ENCODE peak calls at places on chromosomes 3 and 15, in ten cellular contexts. O is dorsolateral prefrontal cortex; G is BE2C; D is WERI-Rb-1; H is coronary artery; Q is choroid plexus epithelial cell; A is astrocyte of the spinal cord; B is endodermal cell; S is neural progenitor cell; X is CD4-positive, alpha-beta T cell. M is an unnamed sample.

GRCh38 chr15:93037341-93038063 is 51.5 kb downstream of the RGMA start:
- DNase-seq in S (peak; percentile 46), B (peak; percentile 65), G (peak; percentile 54), O (no peak), H (peak; percentile 78), Q (peak; percentile 65), A (peak; percentile 53), X (no peak), D (peak; percentile 62), M (no peak)

GRCh38 chr3:38834110-38834509 is 18.1 kb upstream of the SCN10A start:
- DNase-seq in G (peak; percentile 35), O (no peak), X (no peak), A (peak; percentile 92), B (peak; percentile 92), D (no peak), S (peak; percentile 58), H (no peak), Q (peak; percentile 93), M (peak; percentile 40)

GRCh38 chr15:40990080-40990479 is 36.8 kb downstream of the CHAC1 start:
- DNase-seq in O (no peak), A (no peak), G (no peak), B (no peak), D (no peak), H (no peak), S (no peak), Q (no peak), X (no peak), M (no peak)

GRCh38 chr3:131474115-131474514 is 28.7 kb downstream of the MRPL3 start:
- DNase-seq in A (no peak), Q (no peak), O (no peak), S (no peak), H (no peak), X (no peak), G (no peak), D (no peak), B (no peak), M (no peak)

GRCh38 chr3:30469125-30469524 is 137.3 kb upstream of the TGFBR2 start:
- DNase-seq in D (no peak), G (no peak), A (no peak), H (no peak), B (no peak), X (no peak), O (no peak), S (no peak), Q (no peak), M (no peak)

GRCh38 chr3:51311055-51311454 is 74.0 kb upstream of the MANF start:
- DNase-seq in O (no peak), D (peak; percentile 12), S (peak; percentile 34), G (no peak), Q (peak; percentile 61), B (no peak), A (peak; percentile 45), X (no peak), H (no peak), M (no peak)

GRCh38 chr15:77607111-77607893 is 25.4 kb downstream of the LINGO1 start:
- DNase-seq in O (no peak), X (no peak), Q (peak; percentile 40), H (peak; percentile 85), A (no peak), S (peak; percentile 80), B (peak; percentile 72), D (peak; percentile 96), G (peak; percentile 93), M (no peak)

GRCh38 chr3:66527253-66527652 is 26.4 kb upstream of the LRIG1 start:
- DNase-seq in B (no peak), Q (no peak), G (no peak), A (no peak), S (no peak), X (no peak), O (no peak), H (no peak), D (no peak), M (no peak)

GRCh38 chr3:46824561-46824960 is 38.7 kb downstream of the MYL3 start:
- DNase-seq in D (no peak), S (peak; percentile 57), B (no peak), H (no peak), O (no peak), Q (no peak), X (no peak), G (no peak), A (no peak), M (no peak)

GRCh38 chr15:101288905-101289513 is 6.0 kb downstream of the SNRPA1 start:
- DNase-seq in G (no peak), B (peak; percentile 43), Q (peak; percentile 73), D (no peak), S (peak; percentile 74), A (no peak), H (no peak), X (no peak), O (no peak), M (no peak)

GRCh38 chr15:74007820-74008371 is 13.4 kb downstream of the PML start:
- DNase-seq in D (no peak), X (no peak), H (no peak), A (no peak), O (no peak), G (no peak), B (no peak), Q (no peak), S (no peak), M (no peak)

GRCh38 chr15:29674661-29675533 is 147.4 kb downstream of the TJP1 start:
- DNase-seq in D (no peak), O (no peak), Q (no peak), G (peak; percentile 65), H (no peak), S (peak; percentile 94), B (peak; percentile 97), X (no peak), A (peak; percentile 72), M (peak; percentile 69)

DNA sequence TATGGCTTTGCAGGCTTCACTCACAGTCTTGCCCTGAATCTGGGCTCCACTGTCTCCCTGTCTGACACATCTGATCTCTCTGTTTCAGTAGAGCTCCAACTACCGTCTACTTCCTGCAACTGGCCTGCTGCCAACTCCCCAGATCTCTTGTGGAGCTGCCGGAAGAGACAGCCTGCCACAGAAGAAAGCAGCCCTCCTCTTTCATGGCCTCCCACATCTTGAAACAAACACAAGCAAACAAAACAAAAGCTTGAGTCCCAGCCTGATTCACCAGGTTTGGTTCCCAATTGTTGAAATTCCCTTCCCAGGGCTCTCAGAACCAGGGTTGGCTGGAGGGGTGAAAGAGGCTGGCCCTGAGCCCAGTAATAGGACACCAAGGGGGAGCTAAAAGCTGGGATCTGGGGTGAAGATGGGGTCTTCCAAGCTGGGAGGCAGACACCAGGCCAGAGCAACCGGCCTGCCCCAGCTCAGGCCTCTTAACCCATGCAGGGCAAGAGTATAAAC is 55.3 kb upstream of the CA12 start:
- DNase-seq in D (peak; percentile 66), B (peak; percentile 66), A (peak; percentile 87), S (peak; percentile 72), O (peak; percentile 73), X (peak; percentile 88), G (peak; percentile 90), H (no peak), Q (peak; percentile 93), M (peak; percentile 25)
- TF ChIP-seq CTCF in D (peak; percentile 28), B (peak; percentile 54), A (peak; percentile 13), S (peak; percentile 42), O (no peak), X (no peak), G (peak; percentile 32), H (no peak), Q (peak; percentile 31), M (no peak)

GRCh38 chr15:79322306-79322705 is 11.4 kb downstream of the TMED3 start:
- DNase-seq in D (no peak), O (no peak), X (no peak), B (no peak), H (no peak), S (no peak), G (no peak), A (no peak), Q (no peak), M (no peak)
- TF ChIP-seq CTCF in D (no peak), O (no peak), X (no peak), B (no peak), H (no peak), S (no peak), G (no peak), A (no peak), Q (no peak), M (no peak)

GRCh38 chr15:69750253-69750652 is 297.6 kb downstream of the RPLP1 start:
- DNase-seq in O (no peak), B (no peak), D (no peak), A (no peak), H (no peak), X (no peak), G (no peak), S (no peak), Q (no peak), M (no peak)

GRCh38 chr15:69748700-69749099 is 296.1 kb downstream of the RPLP1 start:
- DNase-seq in S (no peak), B (no peak), X (no peak), D (no peak), A (no peak), G (no peak), O (no peak), Q (no peak), H (no peak), M (no peak)

GRCh38 chr15:69749274-69749673 is 296.7 kb downstream of the RPLP1 start:
- DNase-seq in O (no peak), A (no peak), Q (no peak), B (no peak), X (no peak), H (no peak), S (no peak), D (no peak), G (no peak), M (no peak)

GRCh38 chr15:69751147-69751546 is 298.5 kb downstream of the RPLP1 start:
- DNase-seq in Q (no peak), X (no peak), G (no peak), B (no peak), H (no peak), O (no peak), D (no peak), S (no peak), A (no peak), M (no peak)

DNA sequence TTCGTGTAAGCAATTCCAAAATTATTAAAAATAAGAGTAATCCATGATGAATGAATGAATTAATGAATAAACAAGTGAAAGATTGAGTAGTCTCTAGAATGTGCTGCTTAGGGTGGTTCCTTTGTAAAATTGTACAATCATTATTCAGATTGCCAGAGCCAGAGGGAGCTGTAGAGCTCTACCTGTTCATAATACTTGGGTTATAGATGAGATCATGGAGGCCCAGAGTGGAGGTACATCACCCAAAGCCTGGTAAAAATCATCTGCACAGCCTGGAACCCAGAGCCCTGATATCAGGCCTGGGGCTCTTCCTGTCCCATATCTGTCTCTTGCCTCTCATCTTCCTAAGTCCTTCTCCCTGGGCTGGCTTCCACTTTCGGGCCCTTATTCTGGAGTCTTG is 297.2 kb downstream of the RPLP1 start:
- DNase-seq in G (no peak), A (no peak), B (no peak), D (no peak), X (no peak), O (no peak), S (no peak), Q (no peak), H (no peak), M (no peak)
- TF ChIP-seq CTCF in G (peak; percentile 35), A (no peak), B (peak; percentile 37), D (no peak), X (peak; percentile 56), O (no peak), S (no peak), Q (peak; percentile 53), H (no peak), M (no peak)

DNA sequence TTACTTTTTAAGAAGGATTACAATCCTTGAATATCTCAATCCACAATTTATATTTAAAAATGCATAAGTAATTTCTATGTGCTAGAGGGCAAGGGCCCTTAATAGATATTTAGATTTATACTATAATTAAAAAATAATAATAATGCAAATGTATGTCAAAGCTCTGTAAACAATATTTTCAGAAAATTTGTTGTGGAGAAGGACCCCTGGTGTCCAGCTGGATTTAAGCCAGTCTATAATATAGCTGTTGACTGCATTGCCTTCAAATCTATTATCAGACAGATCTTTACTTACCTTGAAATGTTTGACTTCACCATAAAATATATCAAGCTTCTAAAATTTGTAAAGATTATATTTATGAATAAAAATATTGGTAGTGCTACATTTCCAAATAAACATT is 65.6 kb downstream of the ZBTB20 start:
- DNase-seq in G (no peak), X (no peak), A (no peak), D (no peak), Q (no peak), H (no peak), S (no peak), B (no peak), O (no peak), M (no peak)
- TF ChIP-seq CTCF in G (peak; percentile 40), X (no peak), A (peak; percentile 1), D (no peak), Q (no peak), H (no peak), S (no peak), B (peak; percentile 34), O (peak; percentile 27), M (peak; percentile 44)

M was measured in neural crest cell.